ENCODE peak calls at places on chromosomes 1 and 21, in seven cellular contexts. T, R, J, D, X, M and A are unnamed samples.

GRCh38 chr1:115811140-115811828 is 29.6 kb downstream of the NHLH2 start:
- DNase-seq in R (no peak), X (no peak), T (no peak), J (no peak), M (no peak), D (peak; percentile 67), A (no peak)

GRCh38 chr1:39105841-39106765 is 80.0 kb downstream of the NDUFS5 start:
- DNase-seq in M (peak; percentile 26), R (peak; percentile 84), J (peak; percentile 67), X (no peak), T (peak; percentile 77), D (peak; percentile 50), A (peak; percentile 66)

GRCh38 chr1:39490596-39491145 is 765 bp upstream of the BMP8A start:
- DNase-seq in T (no peak), X (no peak), R (peak; percentile 74), D (peak; percentile 44), M (peak; percentile 25), J (peak; percentile 15), A (no peak)

GRCh38 chr21:41217656-41218380 is 49.9 kb downstream of the BACE2 start:
- DNase-seq in T (peak; percentile 84), M (no peak), R (peak; percentile 92), X (peak; percentile 49), D (peak; percentile 80), J (peak; percentile 50), A (peak; percentile 61)

GRCh38 chr1:223052931-223053330 is 90.1 kb downstream of the TLR5 start:
- DNase-seq in T (no peak), X (no peak), R (no peak), J (peak; percentile 82), M (no peak), D (no peak), A (no peak)

GRCh38 chr1:214422137-214422671 is 129.2 kb downstream of the PTPN14 start:
- DNase-seq in T (no peak), D (no peak), J (peak; percentile 82), X (peak; percentile 58), R (no peak), M (no peak), A (peak; percentile 50)

GRCh38 chr1:203229471-203230178 is at the start of gene CHIT1:
- DNase-seq in D (no peak), M (no peak), X (no peak), J (peak; percentile 33), R (no peak), T (no peak), A (no peak)

GRCh38 chr1:24500448-24501048 is 2.1 kb upstream of the RCAN3 start:
- DNase-seq in M (no peak), X (no peak), D (no peak), J (no peak), R (no peak), T (no peak), A (no peak)

GRCh38 chr1:201766117-201766863 is 62.7 kb upstream of the IPO9 start:
- DNase-seq in D (no peak), J (peak; percentile 98), R (no peak), T (no peak), X (no peak), M (no peak), A (peak; percentile 89)

DNA sequence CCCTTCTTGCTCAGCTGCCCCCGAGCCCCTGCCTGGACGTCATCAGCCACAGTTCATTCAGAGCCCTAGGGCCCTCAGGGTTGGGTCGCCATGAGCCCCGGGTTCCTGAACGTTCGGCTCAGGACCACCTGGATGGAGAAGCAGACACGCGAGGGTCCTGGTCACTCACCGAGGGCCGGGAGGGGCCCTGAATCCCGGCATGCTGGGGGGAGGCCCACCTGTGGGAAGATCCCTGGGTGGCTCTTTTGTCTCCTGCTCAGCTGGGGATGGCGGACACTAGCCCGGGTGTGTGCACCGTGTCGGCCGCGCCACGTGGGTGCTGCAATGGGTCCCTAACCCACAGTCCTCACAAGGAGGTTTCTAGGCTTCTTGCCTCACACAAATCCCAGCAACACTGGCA is 78.1 kb upstream of the TTC34 start:
- DNase-seq in M (no peak), J (no peak), X (no peak), T (no peak), R (no peak), D (no peak), A (no peak)
- H3K9me3 ChIP-seq in M (no peaks in the 10 kb centered on the region), J (no peaks in the 10 kb centered on the region), X (peaks cover 100% of the 10 kb centered on the region), T (no peaks in the 10 kb centered on the region), R (no peaks in the 10 kb centered on the region), D (no peaks in the 10 kb centered on the region), A (no peaks in the 10 kb centered on the region)

GRCh38 chr1:205370780-205371179 is 14.1 kb upstream of the KLHDC8A start:
- DNase-seq in M (no peak), X (no peak), T (no peak), D (no peak), J (no peak), R (no peak), A (no peak)

GRCh38 chr1:205360891-205361290 is 4.2 kb upstream of the KLHDC8A start:
- DNase-seq in R (no peak), D (no peak), T (no peak), M (no peak), J (no peak), X (no peak), A (no peak)

GRCh38 chr1:205369621-205370230 is 13.0 kb upstream of the KLHDC8A start:
- DNase-seq in D (no peak), M (no peak), T (no peak), J (peak; percentile 12), X (no peak), R (no peak), A (no peak)

GRCh38 chr1:205368478-205368877 is 11.8 kb upstream of the KLHDC8A start:
- DNase-seq in J (no peak), M (no peak), T (no peak), X (no peak), D (no peak), R (no peak), A (no peak)

DNA sequence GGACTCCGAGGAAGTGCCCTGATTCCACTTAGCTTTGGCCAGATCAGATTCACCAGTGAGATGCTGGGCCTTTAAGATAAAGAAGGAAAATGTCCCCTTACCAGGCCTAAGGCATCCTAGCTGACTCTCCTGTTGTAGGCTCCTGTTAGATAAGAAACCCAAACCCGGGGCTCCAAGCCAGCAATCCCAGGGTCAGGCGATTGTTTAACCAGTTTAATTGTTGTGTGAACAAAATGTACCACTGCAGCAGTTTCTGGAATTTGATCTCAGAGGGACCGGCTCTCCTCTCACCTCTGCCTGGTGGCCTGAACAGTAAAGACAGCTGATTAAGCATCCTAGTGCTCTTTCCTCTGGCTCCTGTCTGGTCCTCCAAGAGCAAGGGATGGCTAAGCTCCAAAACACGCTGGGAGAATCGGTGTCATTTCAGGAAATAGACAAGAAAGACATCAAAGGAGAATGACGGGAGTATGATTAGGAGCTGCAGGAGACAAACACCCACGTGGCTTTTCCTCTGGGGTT is 9.3 kb upstream of the KLHDC8A start:
- DNase-seq in J (peak; percentile 36), M (no peak), D (peak; percentile 57), X (no peak), T (no peak), R (no peak), A (no peak)
- H3K9me3 ChIP-seq in J (no peaks in the 10 kb centered on the region), M (no peaks in the 10 kb centered on the region), D (no peaks in the 10 kb centered on the region), X (no peaks in the 10 kb centered on the region), T (no peaks in the 10 kb centered on the region), R (no peaks in the 10 kb centered on the region), A (no peaks in the 10 kb centered on the region)

GRCh38 chr1:152884506-152884905 is 6.4 kb downstream of the SMCP start:
- DNase-seq in D (no peak), M (no peak), J (no peak), R (no peak), T (no peak), X (no peak), A (no peak)

GRCh38 chr1:152884966-152885624 is 7.0 kb downstream of the SMCP start:
- DNase-seq in T (no peak), X (no peak), M (no peak), D (no peak), R (no peak), J (peak; percentile 72), A (peak; percentile 9)

GRCh38 chr1:152888126-152888525 is 10.0 kb downstream of the SMCP start:
- DNase-seq in R (no peak), X (no peak), T (no peak), D (no peak), J (no peak), M (no peak), A (no peak)

GRCh38 chr1:152886090-152886489 is 8.0 kb downstream of the SMCP start:
- DNase-seq in J (peak; percentile 6), T (no peak), R (no peak), D (no peak), X (no peak), M (no peak), A (no peak)

DNA sequence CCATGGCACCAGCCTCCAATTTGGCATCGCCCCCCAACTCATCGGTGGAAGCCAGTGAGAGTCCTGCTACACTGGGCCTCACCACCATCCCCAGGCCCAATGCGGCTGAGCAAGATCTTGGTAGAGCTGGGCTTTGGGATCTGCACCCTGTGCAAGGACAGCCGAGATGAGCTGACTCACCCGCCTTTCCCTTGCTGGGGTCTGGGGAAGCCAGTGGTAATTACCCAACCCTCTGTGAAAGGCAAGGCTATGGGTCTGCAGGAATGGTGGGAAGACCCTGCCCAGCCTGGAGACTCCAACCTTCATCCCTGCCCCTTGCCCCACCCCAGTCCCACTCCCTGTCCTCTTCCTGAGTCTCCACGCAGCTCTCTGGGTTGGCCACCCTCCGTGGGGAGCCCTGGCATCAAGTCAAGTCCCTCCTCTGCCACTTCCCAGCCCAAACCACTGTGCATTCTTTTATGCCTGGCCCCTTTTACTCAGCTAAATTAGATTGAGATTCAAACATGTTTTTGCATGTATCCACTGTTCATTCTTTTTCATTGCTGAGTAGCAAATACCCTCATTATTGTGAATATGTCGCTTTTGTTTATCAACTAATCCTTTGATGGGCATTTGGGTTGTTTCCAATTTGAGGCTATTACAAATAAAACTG is 8.8 kb downstream of the SMCP start:
- DNase-seq in X (no peak), J (no peak), D (no peak), M (no peak), T (no peak), R (no peak), A (no peak)
- H3K9me3 ChIP-seq in X (peaks cover 3% of the 10 kb centered on the region), J (no peaks in the 10 kb centered on the region), D (no peaks in the 10 kb centered on the region), M (no peaks in the 10 kb centered on the region), T (no peaks in the 10 kb centered on the region), R (no peaks in the 10 kb centered on the region), A (no peaks in the 10 kb centered on the region)

GRCh38 chr1:247184254-247184653 is 12.4 kb upstream of the ZNF124 start:
- DNase-seq in R (no peak), X (no peak), M (no peak), T (no peak), D (no peak), J (no peak), A (no peak)

GRCh38 chr1:247193958-247194357 is 22.1 kb upstream of the ZNF124 start:
- DNase-seq in R (no peak), M (no peak), X (no peak), T (no peak), J (no peak), D (no peak), A (no peak)

DNA sequence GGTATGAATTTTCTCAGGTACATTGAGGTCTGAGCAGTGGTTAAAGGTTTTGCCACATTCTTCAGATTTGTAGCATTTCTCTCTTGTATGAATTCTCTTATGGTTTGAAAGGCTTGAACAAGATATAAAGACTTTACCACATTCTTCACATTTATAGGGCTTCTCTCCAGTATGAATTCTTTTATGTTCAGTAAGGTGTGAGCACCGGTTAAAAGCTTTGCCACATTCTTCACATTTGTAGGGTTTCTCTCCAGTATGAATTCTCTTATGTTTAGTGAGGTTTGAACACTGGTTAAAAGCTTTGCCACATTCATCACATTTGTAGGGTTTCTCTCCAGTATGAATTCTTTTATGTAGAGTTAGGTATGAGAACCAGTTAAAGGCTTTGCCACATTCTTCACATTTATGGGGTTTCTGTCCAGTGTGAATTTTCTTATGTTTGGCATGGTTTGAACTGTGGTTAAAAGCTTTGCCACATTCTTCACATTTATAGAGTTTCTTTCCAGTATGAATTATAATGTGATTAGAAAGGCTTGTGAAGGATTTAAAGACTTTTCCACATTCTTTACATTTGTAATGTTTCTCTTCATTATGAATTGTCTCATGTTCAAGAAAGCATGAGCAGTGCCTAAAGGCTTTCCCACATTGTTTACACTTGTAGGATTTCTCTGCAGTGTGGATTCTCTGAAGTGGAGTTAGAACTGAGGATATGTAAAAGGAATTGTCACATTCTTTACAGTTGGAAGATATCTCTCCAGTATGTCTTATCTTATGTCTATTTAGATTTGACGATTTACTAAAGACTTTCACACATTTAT is 18.4 kb upstream of the ZNF124 start:
- DNase-seq in M (no peak), D (no peak), T (no peak), R (no peak), J (no peak), X (no peak), A (no peak)
- H3K9me3 ChIP-seq in M (peaks cover 76% of the 10 kb centered on the region), D (peaks cover 72% of the 10 kb centered on the region), T (peaks cover 2% of the 10 kb centered on the region), R (peaks cover 2% of the 10 kb centered on the region), J (peaks cover 8% of the 10 kb centered on the region), X (peaks cover 16% of the 10 kb centered on the region), A (peaks cover 96% of the 10 kb centered on the region)